ENCODE peak calls at places on chromosomes 12 and 14, in seven cellular contexts. P is HCT116, Q is H1, V is GM12878, H is HepG2, W is SK-N-SH, S is K562. N is an unnamed sample.

GRCh38 chr12:27711312-27711682 is 665 bp downstream of the MRPS35 start:
- DNase-seq in P (no peak), Q (no peak), V (no peak), H (no peak), W (no peak), S (peak; percentile 17), N (no peak)

GRCh38 chr14:78074546-78074945 is 95.6 kb upstream of the NRXN3 start:
- DNase-seq in P (no peak), Q (no peak), V (no peak), H (no peak), W (peak; percentile 11), S (no peak), N (no peak)

GRCh38 chr12:87661770-87662402 is 367.3 kb downstream of the C12orf50 start:
- DNase-seq in P (no peak), Q (no peak), V (no peak), H (no peak), W (no peak), S (no peak), N (no peak)

GRCh38 chr12:68854078-68854468 is 46.1 kb downstream of the MDM2 start:
- DNase-seq in P (no peak), Q (no peak), V (no peak), H (no peak), W (no peak), S (no peak), N (no peak)

GRCh38 chr12:53452159-53453077 is 516 bp downstream of the PCBP2 start:
- DNase-seq in P (peak; percentile 64), Q (peak; percentile 87), V (no peak), H (peak; percentile 72), W (peak; percentile 91), S (peak; percentile 86), N (no peak)

GRCh38 chr12:132490481-132491348 is 764 bp downstream of the FBRSL1 start:
- DNase-seq in P (no peak), Q (no peak), V (no peak), H (no peak), W (peak; percentile 66), S (peak; percentile 68), N (no peak)

GRCh38 chr12:84159245-84159644 is 753.4 kb downstream of the SLC6A15 start:
- DNase-seq in P (no peak), Q (no peak), V (no peak), H (no peak), W (no peak), S (no peak), N (no peak)

GRCh38 chr12:122853582-122854245 is 18.5 kb downstream of the HIP1R start:
- DNase-seq in P (no peak), Q (no peak), V (no peak), H (no peak), W (peak; percentile 40), S (no peak), N (no peak)

GRCh38 chr12:119565404-119565803 is 28.2 kb upstream of the TMEM233 start:
- DNase-seq in P (no peak), Q (no peak), V (no peak), H (no peak), W (no peak), S (no peak), N (no peak)

GRCh38 chr12:125069616-125070015 is 4.4 kb downstream of the AACS start:
- DNase-seq in P (no peak), Q (no peak), V (no peak), H (no peak), W (no peak), S (no peak), N (no peak)

GRCh38 chr12:14886271-14886670 is 617 bp upstream of the MGP start:
- DNase-seq in P (no peak), Q (no peak), V (no peak), H (no peak), W (no peak), S (no peak), N (no peak)

GRCh38 chr12:107415834-107416233 is 269.8 kb upstream of the PWP1 start:
- DNase-seq in P (no peak), Q (no peak), V (no peak), H (no peak), W (no peak), S (no peak), N (no peak)

GRCh38 chr12:130456375-130457199 is 118.9 kb downstream of the PIWIL1 start:
- DNase-seq in P (no peak), Q (no peak), V (no peak), H (no peak), W (no peak), S (no peak), N (no peak)

GRCh38 chr14:30657606-30658163 is 35.6 kb downstream of the SCFD1 start:
- DNase-seq in P (no peak), Q (no peak), V (no peak), H (peak; percentile 39), W (no peak), S (no peak), N (no peak)

GRCh38 chr14:23167006-23167847 is 16.2 kb downstream of the SLC7A8 start:
- DNase-seq in P (no peak), Q (no peak), V (no peak), H (no peak), W (no peak), S (no peak), N (no peak)
- TF ChIP-seq SIN3A in P (no peak), Q (no peak), V (no peak), H (no peak), W (no peak), S (no peak), N (no peak)

DNA sequence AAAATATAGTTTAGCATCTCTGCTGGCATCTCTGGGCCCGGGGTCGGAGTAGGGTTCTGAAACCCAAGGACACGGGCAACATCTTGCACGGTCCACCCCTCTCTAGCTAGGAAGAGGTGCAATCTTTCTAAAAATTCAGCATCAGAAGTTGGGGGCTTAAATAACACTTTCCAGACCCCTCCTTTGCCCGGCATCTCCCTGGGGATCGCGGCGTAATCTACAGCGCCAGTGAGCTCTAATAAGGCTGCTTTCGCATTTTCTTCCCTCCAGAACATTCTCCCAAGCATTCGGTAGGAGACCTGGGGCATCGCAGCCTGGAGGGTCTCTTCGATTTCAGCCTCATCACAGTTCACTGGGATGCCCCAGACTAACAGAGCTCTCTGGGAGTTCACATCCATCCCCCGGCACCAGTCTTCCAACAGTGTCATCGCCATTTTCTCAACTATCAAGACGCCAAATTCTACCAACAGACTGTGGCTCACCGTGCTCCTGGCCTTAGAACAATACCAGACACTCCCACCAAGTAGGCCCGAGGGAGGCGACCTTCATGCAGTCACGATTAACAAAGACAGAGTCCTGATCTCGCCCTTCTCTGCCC is 879 bp downstream of the PNMA1 start:
- DNase-seq in P (no peak), Q (no peak), V (no peak), H (no peak), W (no peak), S (no peak), N (no peak)
- TF ChIP-seq SIN3A in P (no peak), Q (peak; percentile 40), V (no peak), H (no peak), W (no peak), S (no peak), N (peak; percentile 23)

GRCh38 chr14:77065851-77066554 is 32.1 kb upstream of the CIPC start:
- DNase-seq in P (no peak), Q (no peak), V (no peak), H (no peak), W (no peak), S (no peak), N (no peak)
- TF ChIP-seq SIN3A in P (no peak), Q (no peak), V (no peak), H (no peak), W (no peak), S (no peak), N (no peak)

GRCh38 chr14:71583705-71584104 is 348.5 kb upstream of the RGS6 start:
- DNase-seq in P (no peak), Q (no peak), V (no peak), H (no peak), W (peak; percentile 18), S (no peak), N (no peak)

GRCh38 chr14:71588576-71589215 is 343.5 kb upstream of the RGS6 start:
- DNase-seq in P (no peak), Q (no peak), V (no peak), H (no peak), W (no peak), S (no peak), N (no peak)

GRCh38 chr14:71583246-71583645 is 349.0 kb upstream of the RGS6 start:
- DNase-seq in P (no peak), Q (no peak), V (no peak), H (no peak), W (no peak), S (no peak), N (no peak)

GRCh38 chr14:71588028-71588427 is 344.2 kb upstream of the RGS6 start:
- DNase-seq in P (no peak), Q (no peak), V (no peak), H (no peak), W (no peak), S (no peak), N (no peak)

GRCh38 chr14:71586131-71586893 is 345.9 kb upstream of the RGS6 start:
- DNase-seq in P (no peak), Q (no peak), V (no peak), H (no peak), W (peak; percentile 20), S (no peak), N (no peak)
- TF ChIP-seq SIN3A in P (no peak), Q (no peak), V (no peak), H (no peak), W (peak; percentile 15), S (no peak), N (no peak)

N was measured in Panc1.